ENCODE peak calls at places on chromosomes 3 and 15, in six cellular contexts. V, P, Q, K, G and R are unnamed samples.

GRCh38 chr3:184500344-184500923 is 61.2 kb upstream of the EPHB3 start:
- DNase-seq in V (no peak), P (no peak), Q (no peak), K (no peak), G (no peak), R (no peak)

GRCh38 chr3:16350041-16350952 is 85.3 kb downstream of the OXNAD1 start:
- DNase-seq in V (peak; percentile 75), P (no peak), Q (no peak), K (no peak), G (peak; percentile 88), R (no peak)

GRCh38 chr15:82680200-82681102 is 29.2 kb downstream of the AP3B2 start:
- DNase-seq in V (no peak), P (peak; percentile 94), Q (peak; percentile 77), K (no peak), G (no peak), R (peak; percentile 59)

GRCh38 chr3:55296035-55296434 is 191.1 kb downstream of the WNT5A start:
- DNase-seq in V (peak; percentile 41), P (no peak), Q (no peak), K (no peak), G (peak; percentile 80), R (no peak)

GRCh38 chr3:155753038-155753647 is 8.3 kb upstream of the PLCH1 start:
- DNase-seq in V (no peak), P (no peak), Q (no peak), K (no peak), G (peak; percentile 39), R (no peak)

GRCh38 chr15:32730677-32731654 is 13.2 kb downstream of the GREM1 start:
- DNase-seq in V (no peak), P (peak; percentile 89), Q (no peak), K (no peak), G (no peak), R (no peak)

GRCh38 chr3:124209426-124209825 is 217.5 kb upstream of the ROPN1 start:
- DNase-seq in V (no peak), P (no peak), Q (no peak), K (no peak), G (no peak), R (no peak)

GRCh38 chr15:78242128-78242527 is 7.8 kb upstream of the ACSBG1 start:
- DNase-seq in V (no peak), P (peak; percentile 64), Q (no peak), K (no peak), G (no peak), R (no peak)

GRCh38 chr3:98172621-98173020 is 6.1 kb downstream of the OR5H15 start:
- DNase-seq in V (no peak), P (no peak), Q (no peak), K (no peak), G (no peak), R (no peak)

GRCh38 chr3:13113346-13114335 is 40.4 kb upstream of the IQSEC1 start:
- DNase-seq in V (no peak), P (no peak), Q (no peak), K (no peak), G (no peak), R (no peak)

GRCh38 chr3:152183473-152183872 is 85.3 kb upstream of the MBNL1 start:
- DNase-seq in V (no peak), P (peak; percentile 55), Q (no peak), K (no peak), G (peak; percentile 44), R (peak; percentile 20)

GRCh38 chr3:61809879-61810278 is 248.5 kb downstream of the PTPRG start:
- DNase-seq in V (no peak), P (no peak), Q (no peak), K (no peak), G (no peak), R (no peak)

GRCh38 chr3:132550579-132551305 is 46.3 kb upstream of the ACKR4 start:
- DNase-seq in V (no peak), P (no peak), Q (no peak), K (no peak), G (peak; percentile 26), R (no peak)

GRCh38 chr15:90829942-90830440 is 38.4 kb upstream of the FURIN start:
- DNase-seq in V (no peak), P (no peak), Q (no peak), K (no peak), G (no peak), R (no peak)

GRCh38 chr3:103295974-103296570 is 861.3 kb downstream of the ZPLD1 start:
- DNase-seq in V (no peak), P (no peak), Q (no peak), K (no peak), G (peak; percentile 33), R (no peak)

GRCh38 chr3:189967254-189967865 is 153.3 kb downstream of the P3H2 start:
- DNase-seq in V (peak; percentile 36), P (no peak), Q (no peak), K (no peak), G (peak; percentile 65), R (no peak)

GRCh38 chr3:23055733-23056376 is 147.3 kb upstream of the UBE2E2 start:
- DNase-seq in V (peak; percentile 36), P (no peak), Q (no peak), K (no peak), G (peak; percentile 76), R (no peak)

GRCh38 chr3:194565597-194566190 is 67.5 kb downstream of the TMEM44 start:
- DNase-seq in V (peak; percentile 67), P (no peak), Q (no peak), K (no peak), G (peak; percentile 76), R (no peak)

GRCh38 chr15:99514306-99514705 is 51.5 kb upstream of the MEF2A start:
- DNase-seq in V (no peak), P (no peak), Q (no peak), K (no peak), G (no peak), R (no peak)

GRCh38 chr3:177602601-177603136 is 405.4 kb upstream of the TBL1XR1 start:
- DNase-seq in V (no peak), P (no peak), Q (no peak), K (no peak), G (peak; percentile 31), R (no peak)

GRCh38 chr15:93028632-93029612 is 60.1 kb downstream of the RGMA start:
- DNase-seq in V (peak; percentile 90), P (no peak), Q (peak; percentile 87), K (peak; percentile 96), G (peak; percentile 91), R (peak; percentile 5)

GRCh38 chr15:89774492-89774891 is 1.6 kb upstream of the MESP2 start:
- DNase-seq in V (no peak), P (no peak), Q (no peak), K (no peak), G (no peak), R (no peak)

GRCh38 chr3:52820741-52821140 is 9.7 kb downstream of the ITIH4 start:
- DNase-seq in V (no peak), P (peak; percentile 78), Q (no peak), K (no peak), G (peak; percentile 6), R (no peak)
- TF ChIP-seq CTCF in V (peak; percentile 57), P (peak; percentile 88), Q (no peak), K (peak; percentile 20), G (peak; percentile 52), R (no peak)

GRCh38 chr15:75578948-75579908 is at the start of gene PTPN9:
- DNase-seq in V (peak; percentile 79), P (peak; percentile 93), Q (peak; percentile 51), K (peak; percentile 93), G (peak; percentile 76), R (peak; percentile 63)
- TF ChIP-seq CTCF in V (peak; percentile 38), P (peak; percentile 65), Q (no peak), K (peak; percentile 44), G (peak; percentile 40), R (no peak)

DNA sequence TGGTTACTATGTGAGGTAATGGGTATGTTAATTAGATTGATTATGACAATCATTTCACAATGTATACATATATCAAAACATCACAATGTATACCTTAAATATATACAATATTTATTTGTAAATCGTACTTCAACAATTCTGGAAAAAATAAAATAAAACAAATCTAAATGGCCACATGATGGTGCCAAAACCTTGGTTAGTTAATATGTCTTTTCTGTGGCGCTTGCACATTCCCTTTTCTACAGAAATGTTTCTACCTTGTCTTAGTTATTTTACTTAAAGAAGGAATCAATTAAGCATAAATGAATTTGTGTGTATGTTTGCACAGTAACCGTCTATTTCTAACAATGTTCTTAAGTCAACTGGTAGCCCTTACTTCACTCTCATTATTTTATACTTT is 53.4 kb downstream of the OXSM start:
- DNase-seq in V (no peak), P (no peak), Q (no peak), K (no peak), G (peak; percentile 25), R (no peak)
- TF ChIP-seq CTCF in V (no peak), P (peak; percentile 35), Q (no peak), K (peak; percentile 39), G (peak; percentile 47), R (no peak)

GRCh38 chr3:83946045-83946444 is 1012.7 kb upstream of the CADM2 start:
- DNase-seq in V (no peak), P (no peak), Q (no peak), K (no peak), G (no peak), R (no peak)

GRCh38 chr3:83941990-83942710 is 1016.6 kb upstream of the CADM2 start:
- DNase-seq in V (no peak), P (no peak), Q (no peak), K (no peak), G (no peak), R (no peak)

GRCh38 chr3:83946554-83946953 is 1012.2 kb upstream of the CADM2 start:
- DNase-seq in V (no peak), P (peak; percentile 38), Q (no peak), K (no peak), G (no peak), R (no peak)
- TF ChIP-seq CTCF in V (no peak), P (peak; percentile 56), Q (no peak), K (no peak), G (no peak), R (no peak)

GRCh38 chr15:68316061-68316804 is 38.7 kb downstream of the FEM1B start:
- DNase-seq in V (no peak), P (peak; percentile 79), Q (peak; percentile 14), K (no peak), G (no peak), R (peak; percentile 6)

GRCh38 chr15:68313501-68314390 is 36.2 kb downstream of the FEM1B start:
- DNase-seq in V (no peak), P (peak; percentile 19), Q (peak; percentile 9), K (no peak), G (no peak), R (peak; percentile 9)

GRCh38 chr15:68315495-68316007 is 38.0 kb downstream of the FEM1B start:
- DNase-seq in V (no peak), P (peak; percentile 67), Q (no peak), K (no peak), G (peak; percentile 12), R (peak; percentile 8)

GRCh38 chr15:68314563-68314962 is 37.0 kb downstream of the FEM1B start:
- DNase-seq in V (no peak), P (peak; percentile 13), Q (peak; percentile 14), K (no peak), G (peak; percentile 56), R (peak; percentile 3)

GRCh38 chr15:68315035-68315434 is 37.5 kb downstream of the FEM1B start:
- DNase-seq in V (no peak), P (peak; percentile 4), Q (peak; percentile 2), K (no peak), G (no peak), R (no peak)
- TF ChIP-seq CTCF in V (no peak), P (no peak), Q (no peak), K (no peak), G (no peak), R (no peak)